ENCODE peak calls at places on chromosomes 5 and 9, in four cellular contexts. N is K562, R is HepG2, H is GM12878. S is an unnamed sample.
A peak's percentile ranks its signal among the peaks of the same experiment; 100 is the strongest.

GRCh38 chr9:113673726-113674125 is 202.4 kb upstream of the ZNF618 start:
- DNase-seq in R (no peak), N (no peak), H (no peak), S (no peak)

GRCh38 chr5:147690595-147690994 is 91.9 kb downstream of the JAKMIP2 start:
- DNase-seq in N (no peak), H (no peak), R (peak; percentile 25), S (peak; percentile 19)

GRCh38 chr5:169157064-169157463 is 143.9 kb downstream of the SLIT3 start:
- DNase-seq in N (no peak), R (no peak), H (no peak), S (no peak)

GRCh38 chr9:34701023-34701768 is 8.7 kb downstream of the CCL21 start:
- DNase-seq in R (peak; percentile 36), N (peak; percentile 73), H (no peak), S (peak; percentile 91)

GRCh38 chr9:132424857-132425702 is 15.1 kb downstream of the CFAP77 start:
- DNase-seq in N (no peak), R (no peak), H (no peak), S (no peak)

GRCh38 chr5:51181495-51181894 is 201.8 kb upstream of the ISL1 start:
- DNase-seq in N (no peak), R (no peak), H (no peak), S (no peak)

GRCh38 chr9:121851641-121852091 is 200.2 kb downstream of the DAB2IP start:
- DNase-seq in N (no peak), H (no peak), R (no peak), S (no peak)

GRCh38 chr5:81601912-81602311 is 149.0 kb downstream of the SSBP2 start:
- DNase-seq in R (no peak), H (no peak), N (no peak), S (no peak)

GRCh38 chr5:144237851-144238250 is 67.2 kb downstream of the KCTD16 start:
- DNase-seq in R (no peak), H (no peak), N (no peak), S (no peak)

GRCh38 chr5:81524015-81524414 is 130.1 kb upstream of the ACOT12 start:
- DNase-seq in N (no peak), H (no peak), R (no peak), S (no peak)

GRCh38 chr9:28260331-28260730 is 687.0 kb upstream of the C9orf72 start:
- DNase-seq in H (no peak), N (no peak), R (no peak), S (no peak)

GRCh38 chr5:141330299-141331080 is at the start of gene PCDHGA1:
- DNase-seq in N (peak; percentile 31), H (no peak), R (peak; percentile 51), S (peak; percentile 56)

GRCh38 chr9:128251701-128252100 is 24.1 kb downstream of the GOLGA2 start:
- DNase-seq in N (peak; percentile 29), H (no peak), R (no peak), S (no peak)

GRCh38 chr9:98871456-98872065 is 64.1 kb downstream of the GALNT12 start:
- DNase-seq in R (no peak), H (no peak), N (no peak), S (no peak)

GRCh38 chr9:113306566-113306965 is 3.4 kb upstream of the RNF183 start:
- DNase-seq in R (no peak), H (no peak), N (no peak), S (no peak)

GRCh38 chr9:80995759-80996158 is 693.6 kb downstream of the TLE1 start:
- DNase-seq in H (no peak), N (no peak), R (no peak), S (no peak)

GRCh38 chr5:93572773-93573626 is 8.0 kb downstream of the NR2F1-AS1 start:
- DNase-seq in N (no peak), H (no peak), R (no peak), S (peak; percentile 74)
- TF ChIP-seq NR2C2 in N (no peak), H (no peak), R (no peak), S (no peak)

DNA sequence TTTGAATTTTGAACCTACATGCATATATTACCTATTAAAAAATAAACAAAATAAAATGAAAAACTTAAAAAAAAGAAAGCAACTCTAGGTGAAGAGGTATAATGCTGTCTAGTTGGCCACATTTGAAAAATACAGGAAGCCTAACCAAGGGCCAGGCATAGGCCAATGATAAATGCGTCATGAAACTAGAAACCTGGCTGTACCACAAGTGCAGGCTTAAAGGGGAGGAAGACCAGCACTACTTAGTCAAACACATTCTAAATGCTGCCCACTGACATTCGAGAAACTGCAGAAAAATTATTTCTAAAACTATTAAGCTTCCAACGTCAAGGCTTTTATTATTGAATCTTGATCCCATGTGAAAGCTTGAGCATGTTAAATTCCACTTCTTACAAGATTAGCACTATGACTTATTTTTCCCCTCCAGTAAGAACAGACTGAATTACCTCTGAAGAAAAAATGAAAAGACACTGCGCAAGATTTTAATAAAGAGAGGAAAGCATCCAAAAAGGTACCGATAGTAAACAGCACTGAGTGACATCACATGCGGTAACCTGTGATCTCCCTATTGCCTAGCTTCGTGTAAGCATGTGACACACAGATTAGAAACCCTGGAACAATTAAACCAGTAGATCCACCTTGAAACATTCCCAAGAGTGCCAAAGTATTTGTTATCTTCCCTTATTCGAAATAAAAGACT is 16.2 kb downstream of the CDC14B start:
- DNase-seq in N (no peak), R (no peak), H (no peak), S (no peak)
- TF ChIP-seq NR2C2 in N (no peak), R (no peak), H (no peak), S (no peak)

GRCh38 chr5:6781711-6782110 is 68.5 kb downstream of the TENT4A start:
- DNase-seq in H (no peak), N (no peak), R (no peak), S (no peak)

GRCh38 chr5:6784481-6784880 is 71.2 kb downstream of the TENT4A start:
- DNase-seq in R (no peak), H (no peak), N (no peak), S (no peak)

GRCh38 chr5:6785161-6785860 is 72.1 kb downstream of the TENT4A start:
- DNase-seq in R (no peak), H (no peak), N (no peak), S (no peak)

GRCh38 chr5:6783787-6784186 is 70.6 kb downstream of the TENT4A start:
- DNase-seq in R (no peak), H (no peak), N (no peak), S (no peak)

DNA sequence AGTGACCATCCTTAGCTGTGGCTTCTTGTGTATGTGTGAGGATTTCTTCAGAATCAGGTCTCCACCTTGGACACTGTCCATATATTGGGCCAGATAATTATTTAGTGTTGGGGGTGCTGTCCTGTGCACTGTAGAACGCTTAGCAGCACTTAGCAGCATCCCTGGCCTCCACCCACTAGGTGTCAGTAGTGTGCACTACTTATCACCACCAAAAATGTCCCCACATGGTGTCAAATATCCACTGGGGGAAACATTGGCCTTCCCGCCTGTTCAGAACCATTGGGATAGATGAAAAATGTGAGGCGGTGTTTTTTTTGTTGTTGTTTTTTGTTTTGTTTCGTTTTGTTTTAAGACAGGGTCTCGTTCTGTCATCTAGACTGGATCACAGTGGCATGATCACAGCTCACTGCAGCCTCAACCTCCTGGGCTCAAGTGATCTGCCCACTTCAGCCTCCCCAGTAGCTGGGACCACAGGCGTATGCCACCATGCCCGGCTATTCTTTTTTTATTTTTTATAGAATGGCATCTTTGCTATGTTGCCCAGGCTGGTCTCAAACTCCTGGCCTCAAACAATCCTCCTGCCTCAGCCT is 67.7 kb downstream of the TENT4A start:
- DNase-seq in N (peak; percentile 71), R (peak; percentile 16), H (no peak), S (no peak)
- TF ChIP-seq NR2C2 in N (no peak), R (no peak), H (no peak), S (no peak)

GRCh38 chr5:95375591-95375990 is 15.6 kb upstream of the FAM81B start:
- DNase-seq in N (no peak), H (no peak), R (no peak), S (no peak)
- TF ChIP-seq NR2C2 in N (no peak), H (no peak), R (no peak), S (no peak)

GRCh38 chr5:54844905-54845566 is 140.4 kb downstream of the ESM1 start:
- DNase-seq in R (peak; percentile 8), H (peak; percentile 4), N (no peak), S (no peak)
- TF ChIP-seq NR2C2 in R (no peak), H (no peak), N (no peak), S (no peak)

DNA sequence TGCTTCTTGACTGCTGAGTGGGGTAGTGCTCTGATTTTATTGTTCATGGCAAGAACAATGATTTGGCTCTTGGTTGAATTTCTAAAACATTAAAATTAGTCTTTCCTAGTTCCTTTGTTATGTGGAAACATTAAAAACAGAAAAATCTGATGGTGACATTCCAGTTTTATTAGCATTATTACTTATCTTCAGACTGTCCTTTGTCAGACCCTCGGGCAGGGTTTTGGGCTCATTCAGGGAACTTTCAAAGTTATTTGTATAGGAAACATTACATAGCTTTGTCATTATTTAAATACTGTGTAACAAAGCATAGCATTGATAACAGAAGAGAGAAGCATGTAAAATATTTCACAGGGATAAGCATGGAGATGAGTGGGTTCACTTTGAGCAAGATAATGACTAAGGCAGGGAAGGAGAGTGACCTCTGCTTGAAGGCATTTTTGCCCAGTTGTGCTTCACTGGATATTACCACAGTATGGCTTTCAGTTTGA is 119.9 kb downstream of the KDM4C start:
- DNase-seq in R (peak; percentile 91), H (no peak), N (no peak), S (no peak)
- TF ChIP-seq NR2C2 in R (no peak), H (no peak), N (no peak), S (no peak)